ENCODE peak calls at places on chromosomes 13 and 19, in four cellular contexts. J is vagina, O is HL-60, M is esophagus muscularis mucosa. F is an unnamed sample.

GRCh38 chr19:15379996-15380647 is 535 bp upstream of the AKAP8 start:
- DNase-seq in J (no peak), O (no peak), M (no peak), F (no peak)

GRCh38 chr13:46164661-46165060 is 17.3 kb downstream of the LCP1 start:
- DNase-seq in J (no peak), M (no peak), O (no peak), F (no peak)

GRCh38 chr13:43785681-43786471 is 896 bp downstream of the ENOX1 start:
- DNase-seq in M (peak), O (peak), J (no peak), F (no peak)

GRCh38 chr13:37995052-37995451 is 125.5 kb upstream of the TRPC4 start:
- DNase-seq in O (no peak), M (no peak), J (no peak), F (no peak)

GRCh38 chr19:35262101-35262761 is 6.5 kb upstream of the USF2 start:
- DNase-seq in M (no peak), J (peak), O (no peak), F (no peak)

GRCh38 chr19:14091086-14091884 is 734 bp upstream of the SAMD1 start:
- DNase-seq in M (no peak), O (peak), J (no peak), F (no peak)

GRCh38 chr19:3316659-3317207 is 49.6 kb upstream of the NFIC start:
- DNase-seq in J (no peak), M (no peak), O (no peak), F (no peak)

GRCh38 chr13:105153626-105154025 is 1381.8 kb downstream of the EFNB2 start:
- DNase-seq in J (no peak), O (no peak), M (no peak), F (no peak)

GRCh38 chr19:1322198-1322981 is 36.7 kb downstream of the EFNA2 start:
- DNase-seq in J (no peak), M (no peak), O (no peak), F (no peak)

GRCh38 chr19:56637976-56638555 is 4.9 kb upstream of the SMIM17 start:
- DNase-seq in M (no peak), O (peak), J (no peak), F (peak)

GRCh38 chr13:76397413-76397812 is 488.8 kb downstream of the KCTD12 start:
- DNase-seq in J (no peak), M (no peak), O (no peak), F (no peak)

GRCh38 chr19:33384983-33385382 is 11.5 kb downstream of the CEBPG start:
- DNase-seq in O (no peak), M (no peak), J (no peak), F (no peak)

GRCh38 chr13:24261566-24261965 is 47.8 kb upstream of the C1QTNF9 start:
- DNase-seq in O (no peak), J (peak), M (no peak), F (no peak)

GRCh38 chr19:49151339-49152217 is 3.6 kb downstream of the HRC start:
- DNase-seq in O (no peak), J (no peak), M (no peak), F (peak)

GRCh38 chr19:45200614-45201013 is 22.0 kb downstream of the BLOC1S3 start:
- DNase-seq in M (no peak), J (no peak), O (no peak), F (no peak)

GRCh38 chr13:112103971-112104872 is 37.3 kb downstream of the SOX1 start:
- DNase-seq in J (no peak), M (peak), O (no peak), F (no peak)

GRCh38 chr13:112101360-112101930 is 34.5 kb downstream of the SOX1 start:
- DNase-seq in O (no peak), M (peak), J (no peak), F (no peak)

GRCh38 chr13:112102243-112102642 is 35.3 kb downstream of the SOX1 start:
- DNase-seq in M (peak), O (no peak), J (no peak), F (no peak)

GRCh38 chr13:112104873-112105234 is 37.9 kb downstream of the SOX1 start:
- DNase-seq in O (no peak), J (no peak), M (no peak), F (no peak)

DNA sequence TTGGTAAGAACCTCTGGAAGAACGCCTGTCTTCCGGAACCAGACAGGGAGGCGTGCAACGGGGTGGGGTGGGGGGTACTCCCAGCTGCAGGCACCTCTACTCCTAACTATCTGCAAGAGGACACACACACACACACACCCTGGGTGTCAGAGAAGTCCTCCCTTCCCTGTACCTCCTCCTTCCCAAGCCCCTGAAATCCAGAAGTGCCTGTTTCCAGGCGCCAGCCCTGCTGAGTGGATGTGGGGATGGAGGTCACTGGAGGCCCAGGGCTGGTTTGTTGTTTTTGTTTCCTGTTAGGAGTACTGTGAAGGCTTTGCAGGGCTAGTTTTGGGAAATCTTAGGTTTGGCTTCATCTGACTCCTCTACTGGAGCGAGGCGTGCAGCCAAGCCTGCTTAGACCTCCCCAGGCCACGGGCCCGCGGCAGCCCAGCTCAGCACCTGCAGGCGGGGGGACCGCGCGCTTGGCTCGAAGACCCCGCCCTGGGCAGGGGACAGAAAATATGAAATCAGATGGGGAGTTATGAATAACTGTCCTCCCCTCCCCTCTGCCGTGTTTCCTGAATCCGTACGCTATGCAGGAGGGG is 36.4 kb downstream of the SOX1 start:
- DNase-seq in O (no peak), M (peak), J (no peak), F (no peak)
- TF ChIP-seq POLR2AphosphoS5 in O (no peak), M (no peak), J (no peak), F (no peak)

GRCh38 chr19:38233740-38234251 is 9.8 kb upstream of the DPF1 start:
- DNase-seq in M (no peak), O (no peak), J (no peak), F (no peak)
- TF ChIP-seq POLR2AphosphoS5 in M (no peak), O (no peak), J (no peak), F (no peak)

GRCh38 chr13:109783447-109783814 is 3.0 kb downstream of the IRS2 start:
- DNase-seq in O (no peak), M (no peak), J (no peak), F (no peak)
- TF ChIP-seq POLR2AphosphoS5 in O (no peak), M (no peak), J (no peak), F (no peak)

GRCh38 chr13:98462241-98462882 is 114.5 kb downstream of the STK24 start:
- DNase-seq in O (no peak), M (no peak), J (no peak), F (no peak)

GRCh38 chr13:98461525-98462240 is 115.2 kb downstream of the STK24 start:
- DNase-seq in O (no peak), J (no peak), M (no peak), F (no peak)

GRCh38 chr13:98459721-98460370 is 117.1 kb downstream of the STK24 start:
- DNase-seq in J (no peak), M (no peak), O (no peak), F (no peak)

GRCh38 chr13:98460519-98460918 is 116.4 kb downstream of the STK24 start:
- DNase-seq in M (no peak), J (no peak), O (no peak), F (no peak)

DNA sequence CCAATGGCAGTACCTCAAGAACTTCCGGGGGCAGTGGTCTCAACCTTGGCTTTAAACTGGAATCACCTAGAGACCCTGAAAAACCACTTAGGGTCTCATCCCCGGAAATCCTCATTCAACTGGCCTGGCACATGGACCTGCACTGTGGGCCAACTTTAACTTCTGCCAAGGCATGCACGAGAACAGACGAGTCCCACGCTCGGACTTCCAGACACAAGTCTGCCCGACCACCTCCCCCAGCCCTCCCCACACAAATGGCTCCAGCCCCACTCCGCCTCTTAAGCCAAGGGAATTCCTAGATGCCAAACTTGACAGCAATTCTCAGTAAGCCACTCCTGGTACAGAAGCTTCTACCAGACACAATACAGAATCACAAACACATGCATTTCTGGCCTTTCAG is 114.0 kb downstream of the STK24 start:
- DNase-seq in M (no peak), J (no peak), O (no peak), F (no peak)
- TF ChIP-seq POLR2AphosphoS5 in M (no peak), J (no peak), O (no peak), F (no peak)

GRCh38 chr19:42254083-42254849 is 662 bp downstream of the ERF start:
- DNase-seq in M (peak), O (peak), J (no peak), F (no peak)

GRCh38 chr19:42251572-42251990 is 3.3 kb downstream of the ERF start:
- DNase-seq in M (no peak), O (no peak), J (no peak), F (no peak)

GRCh38 chr19:42252365-42253244 is 2.3 kb downstream of the ERF start:
- DNase-seq in M (no peak), J (no peak), O (peak), F (no peak)

GRCh38 chr19:42254850-42255765 is at the start of gene ERF:
- DNase-seq in M (peak), J (no peak), O (peak), F (no peak)

GRCh38 chr19:42253245-42254082 is 1.5 kb downstream of the ERF start:
- DNase-seq in M (no peak), J (no peak), O (peak), F (no peak)
- TF ChIP-seq POLR2AphosphoS5 in M (peak), J (peak), O (peak), F (peak)